ENCODE peak calls at places on chromosome 18, in five cellular contexts. One of them, this sample, is unnamed.

GRCh38 chr18:46704816-46705215 is 47.8 kb upstream of the LOXHD1 start:
- DNase-seq in cardiac muscle cell: no peak
- DNase-seq in psoas muscle: no peak
- DNase-seq in left lung: no peak
- DNase-seq in heart left ventricle: no peak
- DNase-seq in this sample: no peak

GRCh38 chr18:55912919-55913318 is 324.9 kb upstream of the TCF4 start:
- DNase-seq in cardiac muscle cell: no peak
- DNase-seq in psoas muscle: no peak
- DNase-seq in left lung: no peak
- DNase-seq in heart left ventricle: no peak
- DNase-seq in this sample: no peak

GRCh38 chr18:75216212-75216925 is 5.8 kb downstream of the TSHZ1 start:
- DNase-seq in cardiac muscle cell: no peak
- DNase-seq in psoas muscle: no peak
- DNase-seq in left lung: no peak
- DNase-seq in heart left ventricle: no peak
- DNase-seq in this sample: no peak

GRCh38 chr18:69897397-69898108 is 50.1 kb downstream of the CD226 start:
- DNase-seq in cardiac muscle cell: no peak
- DNase-seq in psoas muscle: no peak
- DNase-seq in left lung: no peak
- DNase-seq in heart left ventricle: no peak
- DNase-seq in this sample: no peak

GRCh38 chr18:25974630-25975077 is 115.8 kb downstream of the SS18 start:
- DNase-seq in cardiac muscle cell: no peak
- DNase-seq in psoas muscle: no peak
- DNase-seq in left lung: no peak
- DNase-seq in heart left ventricle: no peak
- DNase-seq in this sample: no peak

GRCh38 chr18:11906926-11907874 is 917 bp downstream of the MPPE1 start:
- DNase-seq in cardiac muscle cell: no peak
- DNase-seq in psoas muscle: no peak
- DNase-seq in left lung: no peak
- DNase-seq in heart left ventricle: no peak
- DNase-seq in this sample: no peak

GRCh38 chr18:29077344-29077743 is 900.4 kb upstream of the CDH2 start:
- DNase-seq in cardiac muscle cell: no peak
- DNase-seq in psoas muscle: no peak
- DNase-seq in left lung: no peak
- DNase-seq in heart left ventricle: no peak
- DNase-seq in this sample: no peak

GRCh38 chr18:69622192-69622591 is 221.5 kb downstream of the DOK6 start:
- DNase-seq in cardiac muscle cell: no peak
- DNase-seq in psoas muscle: no peak
- DNase-seq in left lung: no peak
- DNase-seq in heart left ventricle: no peak
- DNase-seq in this sample: no peak

GRCh38 chr18:48803951-48804855 is 146.6 kb downstream of the SMAD7 start:
- DNase-seq in cardiac muscle cell: no peak
- DNase-seq in psoas muscle: no peak
- DNase-seq in left lung: peak
- DNase-seq in heart left ventricle: no peak
- DNase-seq in this sample: no peak

GRCh38 chr18:63848159-63848558 is 39.3 kb upstream of the SERPINB2 start:
- DNase-seq in cardiac muscle cell: peak
- DNase-seq in psoas muscle: no peak
- DNase-seq in left lung: no peak
- DNase-seq in heart left ventricle: no peak
- DNase-seq in this sample: peak

GRCh38 chr18:5214583-5215351 is 17.7 kb upstream of the AKAIN1 start:
- DNase-seq in cardiac muscle cell: no peak
- DNase-seq in psoas muscle: no peak
- DNase-seq in left lung: no peak
- DNase-seq in heart left ventricle: no peak
- DNase-seq in this sample: no peak

GRCh38 chr18:7901657-7902056 is 334.5 kb downstream of the PTPRM start:
- DNase-seq in cardiac muscle cell: no peak
- DNase-seq in psoas muscle: no peak
- DNase-seq in left lung: no peak
- DNase-seq in heart left ventricle: no peak
- DNase-seq in this sample: no peak

GRCh38 chr18:27845897-27846296 is 331.0 kb downstream of the CDH2 start:
- DNase-seq in cardiac muscle cell: no peak
- DNase-seq in psoas muscle: no peak
- DNase-seq in left lung: no peak
- DNase-seq in heart left ventricle: no peak
- DNase-seq in this sample: no peak

GRCh38 chr18:59272221-59272888 is 899 bp downstream of the RAX start:
- DNase-seq in cardiac muscle cell: no peak
- DNase-seq in psoas muscle: no peak
- DNase-seq in left lung: no peak
- DNase-seq in heart left ventricle: no peak
- DNase-seq in this sample: no peak
- H3K4me3 ChIP-seq in cardiac muscle cell: peak
- H3K4me3 ChIP-seq in psoas muscle: peak
- H3K4me3 ChIP-seq in left lung: no peak
- H3K4me3 ChIP-seq in heart left ventricle: peak
- H3K4me3 ChIP-seq in this sample: no peak

GRCh38 chr18:10247402-10248117 is 206.9 kb upstream of the APCDD1 start:
- DNase-seq in cardiac muscle cell: peak
- DNase-seq in psoas muscle: no peak
- DNase-seq in left lung: no peak
- DNase-seq in heart left ventricle: peak
- DNase-seq in this sample: no peak

GRCh38 chr18:10242922-10243680 is 211.3 kb upstream of the APCDD1 start:
- DNase-seq in cardiac muscle cell: no peak
- DNase-seq in psoas muscle: no peak
- DNase-seq in left lung: no peak
- DNase-seq in heart left ventricle: no peak
- DNase-seq in this sample: peak

GRCh38 chr18:10241571-10241970 is 212.9 kb upstream of the APCDD1 start:
- DNase-seq in cardiac muscle cell: no peak
- DNase-seq in psoas muscle: no peak
- DNase-seq in left lung: no peak
- DNase-seq in heart left ventricle: no peak
- DNase-seq in this sample: no peak

GRCh38 chr18:10245517-10246175 is 208.8 kb upstream of the APCDD1 start:
- DNase-seq in cardiac muscle cell: no peak
- DNase-seq in psoas muscle: no peak
- DNase-seq in left lung: no peak
- DNase-seq in heart left ventricle: no peak
- DNase-seq in this sample: no peak

DNA sequence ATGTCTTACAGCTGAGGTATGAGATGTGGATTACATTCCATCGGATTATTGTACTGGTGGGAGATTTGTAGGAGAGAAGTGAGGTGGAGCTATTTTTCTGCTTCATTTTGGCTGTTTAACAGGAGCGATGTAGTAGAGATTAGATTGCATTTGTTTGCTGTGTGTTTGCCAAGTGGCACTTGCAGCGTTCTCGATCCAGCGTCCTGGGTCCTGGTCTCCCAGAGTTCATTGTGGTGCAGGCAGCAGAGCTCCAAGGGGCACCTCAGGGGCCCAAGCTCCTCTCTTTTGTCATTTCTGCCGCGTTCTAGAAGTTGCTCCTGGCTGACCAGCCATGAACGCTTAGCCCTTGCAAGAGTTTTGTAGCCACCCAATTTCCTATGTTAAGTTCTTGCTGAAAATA is 210.1 kb upstream of the APCDD1 start:
- DNase-seq in cardiac muscle cell: no peak
- DNase-seq in psoas muscle: no peak
- DNase-seq in left lung: no peak
- DNase-seq in heart left ventricle: no peak
- DNase-seq in this sample: no peak
- H3K4me3 ChIP-seq in cardiac muscle cell: no peak
- H3K4me3 ChIP-seq in psoas muscle: no peak
- H3K4me3 ChIP-seq in left lung: no peak
- H3K4me3 ChIP-seq in heart left ventricle: no peak
- H3K4me3 ChIP-seq in this sample: no peak

DNA sequence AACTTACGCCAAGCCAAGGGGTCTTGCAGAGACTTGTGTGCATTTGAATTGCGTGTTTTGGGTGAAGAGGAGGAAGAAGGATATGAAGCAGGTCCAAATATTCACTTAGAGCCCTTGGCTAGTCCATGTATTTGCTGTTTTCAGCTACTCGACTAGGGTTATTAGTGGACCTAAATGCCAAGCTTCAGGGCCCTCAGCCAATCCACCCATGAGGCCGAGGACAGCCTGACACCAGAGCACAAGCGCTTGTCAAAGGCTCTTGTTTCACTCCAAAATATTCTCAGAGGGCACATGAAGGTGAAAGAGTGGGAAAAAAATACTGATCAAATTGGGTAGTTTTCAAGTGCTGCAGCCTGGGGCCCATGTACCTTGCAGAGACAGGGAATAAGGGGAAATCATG is 174.8 kb upstream of the ACAA2 start:
- DNase-seq in cardiac muscle cell: no peak
- DNase-seq in psoas muscle: no peak
- DNase-seq in left lung: no peak
- DNase-seq in heart left ventricle: no peak
- DNase-seq in this sample: no peak
- H3K4me3 ChIP-seq in cardiac muscle cell: no peak
- H3K4me3 ChIP-seq in psoas muscle: no peak
- H3K4me3 ChIP-seq in left lung: no peak
- H3K4me3 ChIP-seq in heart left ventricle: no peak
- H3K4me3 ChIP-seq in this sample: no peak

GRCh38 chr18:76979111-76979751 is 153.4 kb downstream of the MBP start:
- DNase-seq in cardiac muscle cell: no peak
- DNase-seq in psoas muscle: no peak
- DNase-seq in left lung: no peak
- DNase-seq in heart left ventricle: no peak
- DNase-seq in this sample: no peak
- H3K4me3 ChIP-seq in cardiac muscle cell: no peak
- H3K4me3 ChIP-seq in psoas muscle: no peak
- H3K4me3 ChIP-seq in left lung: no peak
- H3K4me3 ChIP-seq in heart left ventricle: no peak
- H3K4me3 ChIP-seq in this sample: no peak

DNA sequence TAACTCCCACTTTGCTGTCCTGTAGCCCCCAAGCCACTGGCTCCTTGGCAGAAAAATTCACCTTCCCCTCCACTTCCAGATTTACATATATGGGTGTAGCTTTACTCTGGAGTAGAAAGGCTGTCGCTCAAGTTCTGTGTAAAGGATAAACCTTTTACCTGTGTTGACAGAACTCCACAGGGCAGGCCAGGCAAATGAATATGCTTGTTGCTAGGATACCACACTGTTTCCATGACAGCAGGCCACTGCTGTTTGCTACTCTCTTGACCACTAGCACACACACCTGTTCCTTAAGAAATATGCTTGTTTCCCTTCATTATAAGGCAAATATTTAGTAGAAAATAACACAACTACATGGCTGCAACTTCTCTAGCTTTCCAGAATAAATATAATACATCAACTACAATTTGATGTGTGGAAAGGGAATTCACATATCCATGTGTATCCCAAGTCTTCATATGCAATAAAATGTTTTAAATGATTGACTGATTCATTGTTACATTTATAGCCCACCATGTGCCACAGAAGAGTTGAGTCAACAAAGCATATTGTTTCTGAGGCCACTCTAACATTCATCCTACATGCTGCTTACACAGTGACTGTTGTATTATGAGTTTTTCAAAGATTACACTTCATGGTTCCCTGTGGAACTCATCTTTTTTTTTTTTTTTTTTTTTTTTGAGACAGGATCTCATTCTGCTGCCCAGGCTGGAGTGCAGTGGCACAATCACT is 56.2 kb upstream of the ROCK1 start:
- DNase-seq in cardiac muscle cell: no peak
- DNase-seq in psoas muscle: no peak
- DNase-seq in left lung: no peak
- DNase-seq in heart left ventricle: no peak
- DNase-seq in this sample: peak
- H3K4me3 ChIP-seq in cardiac muscle cell: no peak
- H3K4me3 ChIP-seq in psoas muscle: no peak
- H3K4me3 ChIP-seq in left lung: no peak
- H3K4me3 ChIP-seq in heart left ventricle: no peak
- H3K4me3 ChIP-seq in this sample: no peak

GRCh38 chr18:65749881-65750280 is 931 bp upstream of the CDH7 start:
- DNase-seq in cardiac muscle cell: no peak
- DNase-seq in psoas muscle: no peak
- DNase-seq in left lung: no peak
- DNase-seq in heart left ventricle: no peak
- DNase-seq in this sample: no peak

GRCh38 chr18:65751145-65752085 is 603 bp downstream of the CDH7 start:
- DNase-seq in cardiac muscle cell: peak
- DNase-seq in psoas muscle: no peak
- DNase-seq in left lung: no peak
- DNase-seq in heart left ventricle: no peak
- DNase-seq in this sample: peak

GRCh38 chr18:65748321-65748720 is 2.5 kb upstream of the CDH7 start:
- DNase-seq in cardiac muscle cell: no peak
- DNase-seq in psoas muscle: no peak
- DNase-seq in left lung: no peak
- DNase-seq in heart left ventricle: no peak
- DNase-seq in this sample: no peak

GRCh38 chr18:65752625-65753325 is 2.0 kb downstream of the CDH7 start:
- DNase-seq in cardiac muscle cell: no peak
- DNase-seq in psoas muscle: no peak
- DNase-seq in left lung: no peak
- DNase-seq in heart left ventricle: no peak
- DNase-seq in this sample: no peak

DNA sequence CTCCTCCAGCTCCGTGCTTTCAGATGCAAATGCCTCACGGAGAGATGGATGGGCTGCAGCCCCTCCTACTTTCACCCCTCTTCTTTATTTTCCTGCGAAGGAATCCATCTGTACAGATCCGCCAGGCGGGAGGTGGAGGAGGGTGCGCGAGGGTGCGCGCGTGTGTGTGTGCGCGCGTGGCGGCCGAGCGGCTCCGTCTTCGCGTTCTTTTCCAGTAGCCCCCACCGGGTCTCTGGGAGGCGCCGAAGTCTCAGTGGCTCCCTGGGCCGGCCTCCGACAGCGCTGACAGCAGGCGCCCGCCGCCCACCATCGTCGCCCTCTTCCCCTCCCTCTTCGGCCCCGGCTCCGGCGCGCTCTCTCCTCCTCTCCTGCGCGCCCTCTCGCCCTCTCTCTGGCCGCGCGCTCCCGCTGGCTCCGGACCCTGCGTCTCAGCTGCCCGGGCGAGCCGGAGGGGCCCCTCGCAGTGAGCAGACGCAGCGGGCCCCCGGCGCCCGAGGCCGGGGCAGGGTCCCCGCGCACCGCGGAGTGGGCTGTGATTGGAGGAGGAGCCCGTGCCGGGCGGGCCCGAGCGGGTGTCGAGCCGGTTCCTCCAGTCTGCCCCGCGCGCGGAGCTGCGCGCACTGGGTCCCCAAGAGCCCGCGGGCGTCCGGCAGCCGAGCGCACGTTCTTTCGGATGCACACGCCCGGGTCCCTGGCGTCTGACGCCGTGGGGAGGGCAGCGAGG is at the start of gene CDH7:
- DNase-seq in cardiac muscle cell: peak
- DNase-seq in psoas muscle: no peak
- DNase-seq in left lung: no peak
- DNase-seq in heart left ventricle: no peak
- DNase-seq in this sample: peak
- H3K4me3 ChIP-seq in cardiac muscle cell: peak
- H3K4me3 ChIP-seq in psoas muscle: peak
- H3K4me3 ChIP-seq in left lung: peak
- H3K4me3 ChIP-seq in heart left ventricle: peak
- H3K4me3 ChIP-seq in this sample: peak